ENCODE peak calls at places on chromosomes 1 and 21, in eight cellular contexts. One of them, this sample, is unnamed.
A peak's percentile ranks its signal among the peaks of the same experiment; 100 is the strongest.

GRCh38 chr1:21622466-21623315 is 46.5 kb downstream of the RAP1GAP start:
- DNase-seq in RWPE1: peak; percentile 88
- DNase-seq in right lobe of liver: peak; percentile 74
- DNase-seq in neural progenitor cell: peak; percentile 93
- DNase-seq in fibroblast of pulmonary artery: no peak
- DNase-seq in colonic mucosa: peak; percentile 66
- DNase-seq in type B pancreatic cell: no peak
- DNase-seq in NB4: peak; percentile 12
- DNase-seq in this sample: peak; percentile 75

GRCh38 chr1:203858055-203858454 is 3.3 kb upstream of the SNRPE start:
- DNase-seq in right lobe of liver: no peak
- DNase-seq in NB4: no peak
- DNase-seq in colonic mucosa: no peak
- DNase-seq in type B pancreatic cell: no peak
- DNase-seq in fibroblast of pulmonary artery: peak; percentile 70
- DNase-seq in neural progenitor cell: no peak
- DNase-seq in RWPE1: peak; percentile 36
- DNase-seq in this sample: no peak

GRCh38 chr21:43867936-43868335 is 2.9 kb downstream of the AGPAT3 start:
- DNase-seq in RWPE1: no peak
- DNase-seq in type B pancreatic cell: no peak
- DNase-seq in right lobe of liver: no peak
- DNase-seq in NB4: no peak
- DNase-seq in colonic mucosa: peak; percentile 38
- DNase-seq in neural progenitor cell: no peak
- DNase-seq in fibroblast of pulmonary artery: no peak
- DNase-seq in this sample: no peak

GRCh38 chr1:220420700-220421099 is 107.2 kb upstream of the MARK1 start:
- DNase-seq in right lobe of liver: no peak
- DNase-seq in RWPE1: no peak
- DNase-seq in neural progenitor cell: no peak
- DNase-seq in NB4: no peak
- DNase-seq in fibroblast of pulmonary artery: no peak
- DNase-seq in colonic mucosa: no peak
- DNase-seq in type B pancreatic cell: no peak
- DNase-seq in this sample: no peak

GRCh38 chr1:203776636-203777035 is 11.7 kb downstream of the LAX1 start:
- DNase-seq in type B pancreatic cell: no peak
- DNase-seq in RWPE1: no peak
- DNase-seq in neural progenitor cell: peak; percentile 18
- DNase-seq in right lobe of liver: no peak
- DNase-seq in fibroblast of pulmonary artery: no peak
- DNase-seq in NB4: peak; percentile 27
- DNase-seq in colonic mucosa: no peak
- DNase-seq in this sample: peak; percentile 12

GRCh38 chr1:36239941-36240637 is 15.8 kb downstream of the THRAP3 start:
- DNase-seq in colonic mucosa: no peak
- DNase-seq in RWPE1: no peak
- DNase-seq in type B pancreatic cell: no peak
- DNase-seq in NB4: no peak
- DNase-seq in right lobe of liver: peak; percentile 66
- DNase-seq in neural progenitor cell: peak; percentile 69
- DNase-seq in fibroblast of pulmonary artery: peak; percentile 78
- DNase-seq in this sample: no peak

GRCh38 chr21:35189077-35189863 is 140.2 kb upstream of the RUNX1 start:
- DNase-seq in right lobe of liver: no peak
- DNase-seq in fibroblast of pulmonary artery: peak; percentile 67
- DNase-seq in colonic mucosa: no peak
- DNase-seq in NB4: no peak
- DNase-seq in type B pancreatic cell: no peak
- DNase-seq in RWPE1: no peak
- DNase-seq in neural progenitor cell: no peak
- DNase-seq in this sample: no peak

GRCh38 chr1:9100471-9101043 is 28.3 kb downstream of the GPR157 start:
- DNase-seq in neural progenitor cell: no peak
- DNase-seq in NB4: peak; percentile 43
- DNase-seq in colonic mucosa: no peak
- DNase-seq in fibroblast of pulmonary artery: no peak
- DNase-seq in type B pancreatic cell: no peak
- DNase-seq in right lobe of liver: no peak
- DNase-seq in RWPE1: no peak
- DNase-seq in this sample: no peak

DNA sequence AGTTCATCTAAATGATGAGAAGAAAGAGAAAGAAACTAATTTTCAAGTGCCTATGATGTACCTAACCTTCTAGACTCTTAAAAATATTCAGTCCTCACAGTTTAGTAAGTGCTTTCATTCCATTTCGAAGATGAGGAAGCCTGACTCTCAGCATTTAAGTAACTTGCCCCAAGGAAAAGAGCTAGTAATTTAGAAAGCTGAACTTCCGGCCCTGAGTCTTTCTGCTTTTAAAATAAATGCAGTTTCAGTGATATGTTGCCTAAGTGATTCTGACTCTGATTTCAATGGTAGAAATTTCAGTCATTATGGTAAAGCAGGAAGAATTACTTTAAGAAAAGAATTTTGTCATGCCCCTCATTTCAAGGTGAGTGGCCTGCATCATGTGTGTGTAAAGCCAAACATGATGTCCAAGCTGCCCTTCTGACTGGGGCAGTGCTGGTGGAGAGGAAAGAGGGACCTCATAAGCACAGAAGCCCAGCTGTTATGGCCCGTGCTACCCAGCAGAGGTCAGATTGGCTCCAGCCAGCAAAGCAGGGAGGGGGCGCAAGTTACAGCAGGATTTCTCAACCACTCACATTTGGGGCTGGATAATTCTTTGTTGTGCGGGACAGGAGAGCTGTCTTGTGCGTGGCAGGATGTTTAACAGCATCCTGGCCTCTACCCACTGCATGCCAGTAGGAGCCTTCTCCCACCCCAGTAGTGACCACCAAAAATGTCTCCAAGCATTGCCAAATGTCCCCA is 10.7 kb downstream of the ATP1A4 start:
- DNase-seq in type B pancreatic cell: no peak
- DNase-seq in fibroblast of pulmonary artery: peak; percentile 40
- DNase-seq in colonic mucosa: no peak
- DNase-seq in right lobe of liver: no peak
- DNase-seq in RWPE1: no peak
- DNase-seq in neural progenitor cell: peak; percentile 80
- DNase-seq in NB4: peak; percentile 76
- DNase-seq in this sample: no peak
- TF ChIP-seq CTCF in type B pancreatic cell: peak; percentile 64
- TF ChIP-seq CTCF in fibroblast of pulmonary artery: peak; percentile 49
- TF ChIP-seq CTCF in colonic mucosa: no peak
- TF ChIP-seq CTCF in right lobe of liver: no peak
- TF ChIP-seq CTCF in RWPE1: no peak
- TF ChIP-seq CTCF in neural progenitor cell: peak; percentile 73
- TF ChIP-seq CTCF in NB4: peak; percentile 63
- TF ChIP-seq CTCF in this sample: no peak

DNA sequence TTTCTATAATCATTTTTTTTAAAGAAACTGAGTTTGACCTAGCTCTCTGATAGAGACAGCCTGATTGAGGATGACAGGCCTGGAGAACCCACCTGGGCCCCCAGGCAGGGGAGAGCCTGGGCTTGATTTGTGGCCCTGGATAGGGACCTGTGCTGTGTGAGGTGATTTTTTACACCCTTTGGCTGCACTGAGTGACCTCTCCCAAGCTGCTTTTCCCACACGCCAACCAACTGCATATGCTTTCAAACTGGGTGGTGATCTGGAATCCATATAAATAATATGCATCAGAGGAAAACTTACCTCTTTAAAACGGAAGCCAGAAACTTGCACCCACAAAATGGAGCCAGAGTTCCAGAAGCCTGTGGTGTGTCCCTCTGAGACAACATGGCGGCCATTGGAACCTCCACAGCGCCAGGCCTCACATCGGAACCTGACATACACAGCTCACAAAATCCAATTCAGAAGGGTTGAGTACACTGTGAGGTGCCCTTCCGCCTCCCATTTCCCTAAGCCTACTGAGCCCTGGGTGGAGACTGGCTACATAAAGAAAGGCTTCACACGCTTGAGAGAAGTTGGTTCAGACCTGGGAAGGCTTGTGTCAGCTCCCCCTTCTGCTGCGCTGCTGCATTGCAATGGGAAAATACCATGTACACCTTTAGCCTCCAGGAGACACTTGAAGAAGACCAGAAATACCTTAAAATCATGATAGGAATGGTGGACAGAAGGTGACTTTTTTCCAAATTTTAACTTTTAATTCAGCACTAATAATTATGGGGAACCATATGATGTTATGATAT is 160.7 kb downstream of the HHIPL2 start:
- DNase-seq in right lobe of liver: no peak
- DNase-seq in colonic mucosa: no peak
- DNase-seq in NB4: peak; percentile 21
- DNase-seq in RWPE1: no peak
- DNase-seq in type B pancreatic cell: no peak
- DNase-seq in fibroblast of pulmonary artery: no peak
- DNase-seq in neural progenitor cell: peak; percentile 72
- DNase-seq in this sample: no peak
- TF ChIP-seq CTCF in right lobe of liver: no peak
- TF ChIP-seq CTCF in colonic mucosa: no peak
- TF ChIP-seq CTCF in NB4: no peak
- TF ChIP-seq CTCF in RWPE1: no peak
- TF ChIP-seq CTCF in type B pancreatic cell: peak; percentile 56
- TF ChIP-seq CTCF in fibroblast of pulmonary artery: peak; percentile 0
- TF ChIP-seq CTCF in neural progenitor cell: peak; percentile 63
- TF ChIP-seq CTCF in this sample: peak; percentile 21

DNA sequence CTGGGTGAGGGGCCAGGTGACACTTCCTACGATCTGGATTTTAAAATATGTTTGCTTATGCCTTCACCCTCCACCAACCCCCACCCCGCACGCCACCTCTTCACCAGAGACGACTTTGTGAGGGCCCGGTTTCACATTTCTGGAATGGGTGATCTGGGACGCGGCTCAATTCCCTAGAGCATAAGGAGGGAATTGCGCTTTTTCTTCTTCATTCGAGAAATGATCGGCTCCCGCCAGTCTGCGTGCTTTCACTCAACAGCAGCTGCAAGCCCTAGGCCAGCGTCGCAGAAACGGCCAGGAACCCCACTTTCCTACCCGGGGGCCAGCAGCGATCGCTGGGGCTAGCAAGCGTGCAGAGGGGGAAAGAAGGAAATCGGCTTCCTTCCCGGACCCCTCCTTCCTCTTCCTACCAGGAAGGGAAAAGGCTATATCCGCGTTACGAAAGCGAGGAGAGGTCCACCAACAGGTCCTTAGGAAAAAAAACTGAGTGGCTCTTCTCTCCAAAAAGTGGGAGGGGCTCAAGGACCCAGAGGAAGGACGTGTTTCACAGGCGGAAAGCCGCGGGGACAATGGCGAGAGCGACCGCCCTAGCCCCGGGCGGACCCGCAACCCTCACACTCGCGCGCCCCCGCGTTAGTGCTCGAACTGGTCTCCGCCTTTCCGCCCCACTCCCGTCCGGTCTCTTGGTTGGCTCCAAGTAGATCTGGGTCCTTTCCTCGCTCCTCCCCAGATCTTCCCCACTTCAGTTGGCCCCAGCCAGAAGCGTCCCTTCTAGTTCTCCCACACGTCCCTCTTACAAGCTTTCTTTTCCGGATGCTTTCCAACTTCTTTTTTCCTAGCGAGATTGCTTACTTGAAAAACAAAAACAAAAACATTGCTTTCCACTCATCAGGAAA is 1.1 kb upstream of the ADAMTS1 start:
- DNase-seq in right lobe of liver: peak; percentile 77
- DNase-seq in type B pancreatic cell: peak; percentile 80
- DNase-seq in RWPE1: peak; percentile 53
- DNase-seq in colonic mucosa: peak; percentile 66
- DNase-seq in NB4: no peak
- DNase-seq in fibroblast of pulmonary artery: peak; percentile 82
- DNase-seq in neural progenitor cell: peak; percentile 79
- DNase-seq in this sample: peak; percentile 12
- TF ChIP-seq CTCF in right lobe of liver: no peak
- TF ChIP-seq CTCF in type B pancreatic cell: peak; percentile 50
- TF ChIP-seq CTCF in RWPE1: peak; percentile 27
- TF ChIP-seq CTCF in colonic mucosa: no peak
- TF ChIP-seq CTCF in NB4: no peak
- TF ChIP-seq CTCF in fibroblast of pulmonary artery: peak; percentile 19
- TF ChIP-seq CTCF in neural progenitor cell: peak; percentile 7
- TF ChIP-seq CTCF in this sample: no peak

GRCh38 chr1:119646521-119647227 is 1.4 kb downstream of the ZNF697 start:
- DNase-seq in right lobe of liver: no peak
- DNase-seq in RWPE1: peak; percentile 38
- DNase-seq in type B pancreatic cell: no peak
- DNase-seq in fibroblast of pulmonary artery: peak; percentile 67
- DNase-seq in neural progenitor cell: peak; percentile 9
- DNase-seq in NB4: peak; percentile 60
- DNase-seq in colonic mucosa: no peak
- DNase-seq in this sample: no peak

GRCh38 chr1:119647228-119647733 is 785 bp downstream of the ZNF697 start:
- DNase-seq in colonic mucosa: no peak
- DNase-seq in fibroblast of pulmonary artery: no peak
- DNase-seq in right lobe of liver: peak; percentile 60
- DNase-seq in neural progenitor cell: no peak
- DNase-seq in RWPE1: no peak
- DNase-seq in type B pancreatic cell: no peak
- DNase-seq in NB4: peak; percentile 37
- DNase-seq in this sample: no peak

GRCh38 chr1:119651133-119651532 is 3.1 kb upstream of the ZNF697 start:
- DNase-seq in NB4: no peak
- DNase-seq in right lobe of liver: no peak
- DNase-seq in colonic mucosa: no peak
- DNase-seq in fibroblast of pulmonary artery: no peak
- DNase-seq in RWPE1: no peak
- DNase-seq in neural progenitor cell: no peak
- DNase-seq in type B pancreatic cell: no peak
- DNase-seq in this sample: no peak

GRCh38 chr1:119648620-119649004 is 546 bp upstream of the ZNF697 start:
- DNase-seq in NB4: no peak
- DNase-seq in type B pancreatic cell: no peak
- DNase-seq in fibroblast of pulmonary artery: no peak
- DNase-seq in colonic mucosa: no peak
- DNase-seq in RWPE1: no peak
- DNase-seq in neural progenitor cell: no peak
- DNase-seq in right lobe of liver: no peak
- DNase-seq in this sample: no peak

DNA sequence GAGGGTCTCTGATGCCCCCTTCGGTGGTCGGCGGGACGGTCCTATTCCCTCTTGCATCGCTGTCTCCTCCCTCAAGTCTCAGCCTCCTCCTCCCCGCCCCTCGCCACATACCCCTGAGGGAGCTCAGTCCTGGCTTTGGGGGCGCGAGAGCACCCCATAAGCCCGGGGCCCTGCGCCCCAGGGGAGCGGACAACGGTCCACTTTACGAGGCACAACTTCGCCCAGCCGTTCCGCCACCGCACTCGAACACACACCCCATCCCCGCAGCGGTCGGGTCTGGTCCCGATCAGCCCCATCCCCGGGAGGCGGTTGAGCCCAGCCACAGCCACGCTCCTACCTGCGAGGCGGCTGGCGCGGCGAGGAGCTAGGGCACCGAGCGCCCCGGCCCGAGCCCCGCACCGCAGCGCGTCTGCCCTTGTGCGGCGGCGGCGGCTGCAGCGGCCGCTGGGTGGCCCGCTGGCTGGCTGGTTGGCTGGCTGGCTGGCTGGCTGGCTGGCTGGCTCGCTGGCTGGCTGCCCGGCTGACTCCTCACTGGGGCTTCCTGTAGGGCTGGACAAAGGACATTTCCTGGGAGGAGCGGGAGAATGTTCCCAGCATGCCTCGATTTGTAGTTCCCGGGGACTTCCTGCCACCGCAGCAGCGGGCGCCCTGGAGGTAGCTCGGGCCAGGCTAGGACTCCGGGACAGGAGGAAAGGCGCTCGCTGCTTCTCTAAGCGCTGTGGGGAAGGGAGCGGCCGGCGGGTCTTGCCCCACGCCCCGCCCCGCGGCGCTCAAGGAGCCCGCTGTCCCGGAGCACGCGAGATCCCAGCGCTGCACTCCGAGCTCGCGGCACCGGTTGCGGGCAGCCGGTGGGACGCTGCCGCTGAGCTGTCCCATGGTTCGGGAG is at the start of gene ZNF697:
- DNase-seq in RWPE1: peak; percentile 96
- DNase-seq in fibroblast of pulmonary artery: peak; percentile 99
- DNase-seq in right lobe of liver: peak; percentile 98
- DNase-seq in type B pancreatic cell: peak; percentile 91
- DNase-seq in neural progenitor cell: peak; percentile 95
- DNase-seq in colonic mucosa: peak; percentile 99
- DNase-seq in NB4: peak; percentile 95
- DNase-seq in this sample: peak; percentile 93
- TF ChIP-seq CTCF in RWPE1: peak; percentile 51
- TF ChIP-seq CTCF in fibroblast of pulmonary artery: peak; percentile 30
- TF ChIP-seq CTCF in right lobe of liver: no peak
- TF ChIP-seq CTCF in type B pancreatic cell: peak; percentile 76
- TF ChIP-seq CTCF in neural progenitor cell: peak; percentile 55
- TF ChIP-seq CTCF in colonic mucosa: no peak
- TF ChIP-seq CTCF in NB4: peak; percentile 2
- TF ChIP-seq CTCF in this sample: no peak

This sample was measured in Calu3.